ENCODE peak calls at places on chromosomes 12 and 14, in ten cellular contexts. F is uterus, M is A549, P is thyroid gland, Q is tibial nerve, U is IMR-90, X is upper lobe of left lung, J is heart left ventricle, Y is body of pancreas, O is endothelial cell of umbilical vein. H is an unnamed sample. For H3K4me1, the result is how much of the 10 kb centered on the place peaks cover.

GRCh38 chr14:69877492-69877891 is 1.7 kb upstream of the SMOC1 start:
- DNase-seq in F (no peak), M (peak), P (no peak), Q (no peak), U (peak), X (no peak), J (no peak), Y (peak), O (peak), H (no peak)

GRCh38 chr14:92310776-92311375 is 12.1 kb upstream of the SLC24A4 start:
- DNase-seq in F (no peak), M (no peak), P (no peak), Q (no peak), U (peak), X (no peak), J (no peak), Y (no peak), O (no peak), H (no peak)

GRCh38 chr12:49187184-49187583 is 1.7 kb downstream of the TUBA1A start:
- DNase-seq in F (peak), M (peak), P (peak), Q (peak), U (peak), X (no peak), J (peak), Y (peak), O (peak), H (no peak)

GRCh38 chr12:104573-105081 is 38.1 kb downstream of the IQSEC3 start:
- DNase-seq in F (no peak), M (no peak), P (no peak), Q (no peak), U (no peak), X (peak), J (no peak), Y (peak), O (no peak), H (no peak)

GRCh38 chr12:69000540-69001243 is 67.7 kb upstream of the CPM start:
- DNase-seq in F (no peak), M (no peak), P (no peak), Q (no peak), U (peak), X (no peak), J (no peak), Y (no peak), O (no peak), H (no peak)

GRCh38 chr14:104137297-104138097 is 890 bp upstream of the KIF26A start:
- DNase-seq in F (peak), M (peak), P (peak), Q (peak), U (peak), X (peak), J (peak), Y (peak), O (peak), H (peak)

GRCh38 chr14:67881225-67881624 is 61.6 kb downstream of the RAD51B start:
- DNase-seq in F (no peak), M (no peak), P (no peak), Q (no peak), U (no peak), X (no peak), J (no peak), Y (no peak), O (peak), H (no peak)

GRCh38 chr14:22471545-22472121 is 117.4 kb downstream of the DAD1 start:
- DNase-seq in F (no peak), M (peak), P (peak), Q (no peak), U (peak), X (peak), J (no peak), Y (peak), O (peak), H (peak)

GRCh38 chr12:90791445-90791844 is 163.5 kb downstream of the CCER1 start:
- DNase-seq in F (no peak), M (no peak), P (no peak), Q (no peak), U (no peak), X (no peak), J (no peak), Y (no peak), O (no peak), H (no peak)

GRCh38 chr12:44015333-44015941 is 179.6 kb downstream of the TMEM117 start:
- DNase-seq in F (no peak), M (peak), P (no peak), Q (no peak), U (peak), X (no peak), J (no peak), Y (no peak), O (peak), H (no peak)

GRCh38 chr14:69779088-69779487 is 12.1 kb downstream of the SRSF5 start:
- DNase-seq in F (no peak), M (no peak), P (no peak), Q (no peak), U (no peak), X (no peak), J (no peak), Y (no peak), O (no peak), H (no peak)

GRCh38 chr14:103107941-103108748 is 13.6 kb downstream of the EXOC3L4 start:
- DNase-seq in F (no peak), M (peak), P (no peak), Q (no peak), U (no peak), X (peak), J (no peak), Y (no peak), O (no peak), H (no peak)

GRCh38 chr14:77659822-77660221 is 43.4 kb upstream of the SPTLC2 start:
- DNase-seq in F (no peak), M (no peak), P (no peak), Q (no peak), U (peak), X (no peak), J (no peak), Y (no peak), O (no peak), H (no peak)

GRCh38 chr12:45388545-45388944 is 172.7 kb downstream of the ANO6 start:
- DNase-seq in F (peak), M (peak), P (peak), Q (no peak), U (peak), X (no peak), J (no peak), Y (peak), O (peak), H (no peak)

GRCh38 chr12:23655112-23655511 is 294.4 kb downstream of the SOX5 start:
- DNase-seq in F (no peak), M (no peak), P (no peak), Q (no peak), U (no peak), X (no peak), J (no peak), Y (no peak), O (no peak), H (no peak)

GRCh38 chr14:36495666-36496065 is 24.4 kb downstream of the NKX2-1 start:
- DNase-seq in F (no peak), M (no peak), P (no peak), Q (no peak), U (no peak), X (no peak), J (no peak), Y (no peak), O (no peak), H (no peak)

GRCh38 chr12:126663304-126664094 is 1598.3 kb downstream of the AACS start:
- DNase-seq in F (no peak), M (peak), P (no peak), Q (no peak), U (no peak), X (no peak), J (no peak), Y (no peak), O (no peak), H (no peak)

GRCh38 chr12:55876110-55876509 is 33.4 kb upstream of the MMP19 start:
- DNase-seq in F (no peak), M (no peak), P (peak), Q (no peak), U (no peak), X (no peak), J (no peak), Y (no peak), O (no peak), H (no peak)

GRCh38 chr12:90360300-90360699 is 594.7 kb downstream of the CCER1 start:
- DNase-seq in F (no peak), M (no peak), P (no peak), Q (no peak), U (no peak), X (no peak), J (no peak), Y (no peak), O (no peak), H (no peak)

DNA sequence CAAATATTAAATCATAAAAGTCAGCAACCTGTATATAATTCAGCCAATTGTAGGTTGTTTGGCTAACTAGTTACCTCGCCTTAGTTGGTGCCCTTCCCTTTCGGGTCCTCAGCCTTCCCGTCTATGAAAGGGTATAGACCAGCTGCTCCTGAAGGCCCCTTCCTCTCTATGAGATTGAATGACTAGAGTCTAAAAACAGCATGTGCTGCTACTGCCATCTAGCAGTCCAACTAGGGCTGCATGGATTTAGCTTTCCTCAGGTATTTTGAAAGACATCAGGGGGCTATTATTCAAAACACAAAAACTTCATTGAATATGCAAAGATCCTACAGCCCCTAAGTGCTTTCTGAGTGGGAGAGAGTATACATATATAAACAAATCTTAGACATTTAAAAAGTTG is 37.0 kb upstream of the TMEM263 start:
- DNase-seq in F (no peak), M (peak), P (no peak), Q (no peak), U (peak), X (no peak), J (no peak), Y (no peak), O (peak), H (no peak)
- TF ChIP-seq CTCF in F (no peak), M (peak), P (peak), Q (no peak), U (peak), X (peak), J (peak), Y (peak), O (peak), H (no peak)

GRCh38 chr12:57386187-57386720 is 44.6 kb downstream of the R3HDM2 start:
- DNase-seq in F (no peak), M (no peak), P (no peak), Q (no peak), U (no peak), X (peak), J (no peak), Y (no peak), O (no peak), H (no peak)
- H3K4me1 ChIP-seq in F (under half), M (under half), P (under half), Q (under half), U (under half), X (under half), J (under half), Y (under half), O (under half), H (under half)

GRCh38 chr12:112841240-112841639 is 49.7 kb downstream of the RPH3A start:
- DNase-seq in F (no peak), M (no peak), P (no peak), Q (no peak), U (no peak), X (no peak), J (no peak), Y (no peak), O (no peak), H (no peak)

GRCh38 chr12:112841891-112842290 is 50.3 kb downstream of the RPH3A start:
- DNase-seq in F (no peak), M (peak), P (no peak), Q (no peak), U (no peak), X (no peak), J (no peak), Y (no peak), O (peak), H (no peak)

GRCh38 chr12:112837629-112838191 is 46.2 kb downstream of the RPH3A start:
- DNase-seq in F (no peak), M (peak), P (no peak), Q (no peak), U (peak), X (no peak), J (no peak), Y (no peak), O (peak), H (no peak)

GRCh38 chr12:112838731-112839130 is 47.2 kb downstream of the RPH3A start:
- DNase-seq in F (no peak), M (peak), P (no peak), Q (no peak), U (no peak), X (no peak), J (no peak), Y (no peak), O (no peak), H (no peak)

DNA sequence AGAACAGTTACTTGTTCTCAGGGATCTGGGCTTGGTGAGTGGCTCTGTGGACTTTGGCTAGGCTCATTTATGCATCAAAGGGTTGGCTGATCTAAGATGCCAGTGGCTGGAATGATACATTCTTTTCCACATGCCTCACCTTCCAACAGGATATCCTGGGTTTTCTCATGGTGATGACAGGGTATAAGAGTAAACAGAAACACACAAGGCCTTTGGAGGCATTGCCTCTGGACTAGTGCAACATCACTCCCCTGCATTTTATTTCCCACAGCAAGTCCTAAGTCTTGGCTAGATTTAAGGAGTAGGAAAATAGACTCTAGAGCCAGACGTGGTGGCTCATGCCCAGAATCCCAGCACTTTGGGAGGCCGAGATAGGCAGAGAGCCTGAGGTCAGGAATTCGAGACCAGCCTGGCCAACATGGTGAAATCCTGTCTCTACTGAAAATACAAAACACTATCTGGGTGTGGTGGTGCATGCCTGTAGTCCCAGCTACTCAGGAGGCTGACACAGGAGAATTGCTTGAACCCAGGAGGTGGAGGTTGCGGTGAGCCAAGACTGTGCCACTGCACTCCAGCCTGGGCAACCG is 47.9 kb downstream of the RPH3A start:
- DNase-seq in F (no peak), M (peak), P (no peak), Q (no peak), U (peak), X (no peak), J (no peak), Y (no peak), O (peak), H (no peak)
- TF ChIP-seq POLR2A in F (no peak), M (no peak), P (no peak), Q (no peak), U (no peak), X (no peak), J (no peak), Y (no peak), O (peak), H (no peak)

DNA sequence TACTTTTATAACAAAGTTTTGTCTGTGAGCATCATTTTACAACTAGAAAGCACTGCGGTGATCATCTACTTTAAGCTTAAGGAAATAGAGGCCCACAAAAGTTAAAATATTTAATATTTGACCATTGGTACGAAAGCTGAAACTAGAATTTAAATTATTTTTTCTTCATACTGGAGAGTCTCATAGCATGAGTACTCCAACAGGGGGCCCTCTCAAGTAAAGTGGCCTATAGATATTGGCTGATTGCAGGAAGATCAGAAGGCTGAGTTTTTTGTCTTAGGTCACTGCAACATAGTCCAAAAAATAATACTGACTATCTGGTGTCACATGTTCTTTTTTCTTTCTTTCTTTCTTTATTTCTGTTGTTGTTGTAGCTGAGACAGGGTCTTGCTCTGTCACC is 75.3 kb upstream of the ZDHHC17 start:
- DNase-seq in F (no peak), M (peak), P (no peak), Q (no peak), U (no peak), X (no peak), J (no peak), Y (no peak), O (no peak), H (no peak)
- TF ChIP-seq CTCF in F (no peak), M (no peak), P (no peak), Q (no peak), U (peak), X (no peak), J (peak), Y (no peak), O (peak), H (peak)

GRCh38 chr14:35335388-35336092 is 43.4 kb downstream of the PSMA6 start:
- DNase-seq in F (peak), M (peak), P (peak), Q (no peak), U (no peak), X (no peak), J (peak), Y (peak), O (peak), H (no peak)
- H3K4me1 ChIP-seq in F (under half), M (half or more), P (half or more), Q (half or more), U (under half), X (half or more), J (under half), Y (half or more), O (under half), H (half or more)

GRCh38 chr14:39108791-39109190 is 5.3 kb upstream of the GEMIN2 start:
- DNase-seq in F (no peak), M (no peak), P (no peak), Q (no peak), U (no peak), X (no peak), J (no peak), Y (no peak), O (no peak), H (no peak)

GRCh38 chr14:39113685-39114072 is 444 bp upstream of the GEMIN2 start:
- DNase-seq in F (no peak), M (no peak), P (no peak), Q (no peak), U (no peak), X (no peak), J (no peak), Y (no peak), O (no peak), H (no peak)

GRCh38 chr14:39109893-39110715 is 4.0 kb upstream of the GEMIN2 start:
- DNase-seq in F (no peak), M (no peak), P (peak), Q (no peak), U (no peak), X (no peak), J (no peak), Y (peak), O (no peak), H (no peak)

DNA sequence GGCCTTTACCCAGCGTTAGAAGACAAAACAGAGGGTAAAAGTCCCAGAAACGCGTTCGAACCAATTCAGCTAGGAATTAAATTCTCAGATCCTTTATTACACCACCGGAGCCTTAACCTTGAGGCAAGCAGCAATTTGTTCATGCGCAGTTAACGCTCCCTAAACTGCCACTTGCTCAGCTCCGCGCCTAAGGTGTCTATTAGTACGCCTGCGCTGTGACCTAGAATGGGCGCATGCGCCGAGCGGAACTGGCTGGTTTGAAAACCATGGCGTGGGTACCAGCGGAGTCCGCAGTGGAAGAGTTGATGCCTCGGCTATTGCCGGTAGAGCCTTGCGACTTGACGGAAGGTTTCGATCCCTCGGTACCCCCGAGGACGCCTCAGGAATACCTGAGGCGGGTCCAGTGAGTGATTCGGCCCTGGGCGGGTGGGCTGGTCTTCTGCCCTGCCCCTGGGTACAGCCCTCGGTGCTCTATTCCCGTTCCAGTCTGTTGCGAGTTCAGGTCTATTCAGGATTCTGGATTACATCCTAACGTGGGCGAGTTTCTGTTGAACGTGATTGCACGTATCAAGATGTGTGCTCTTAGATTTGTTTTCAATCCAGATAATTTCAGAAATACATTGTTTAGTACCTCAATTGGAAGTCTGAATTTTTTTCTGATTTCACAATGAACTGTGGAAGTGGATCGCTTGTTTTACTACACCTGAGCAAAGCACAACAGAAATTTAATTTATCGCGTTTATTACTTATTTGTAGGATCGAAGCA is at the start of gene GEMIN2:
- DNase-seq in F (peak), M (peak), P (peak), Q (peak), U (peak), X (peak), J (peak), Y (peak), O (peak), H (peak)
- TF ChIP-seq POLR2A in F (peak), M (peak), P (peak), Q (peak), U (no peak), X (peak), J (peak), Y (peak), O (peak), H (peak)

GRCh38 chr12:104456950-104457745 is 400 bp downstream of the CHST11 start:
- DNase-seq in F (peak), M (peak), P (peak), Q (peak), U (peak), X (no peak), J (peak), Y (peak), O (peak), H (peak)
- TF ChIP-seq CTCF in F (peak), M (peak), P (peak), Q (peak), U (peak), X (peak), J (peak), Y (no peak), O (peak), H (peak)

DNA sequence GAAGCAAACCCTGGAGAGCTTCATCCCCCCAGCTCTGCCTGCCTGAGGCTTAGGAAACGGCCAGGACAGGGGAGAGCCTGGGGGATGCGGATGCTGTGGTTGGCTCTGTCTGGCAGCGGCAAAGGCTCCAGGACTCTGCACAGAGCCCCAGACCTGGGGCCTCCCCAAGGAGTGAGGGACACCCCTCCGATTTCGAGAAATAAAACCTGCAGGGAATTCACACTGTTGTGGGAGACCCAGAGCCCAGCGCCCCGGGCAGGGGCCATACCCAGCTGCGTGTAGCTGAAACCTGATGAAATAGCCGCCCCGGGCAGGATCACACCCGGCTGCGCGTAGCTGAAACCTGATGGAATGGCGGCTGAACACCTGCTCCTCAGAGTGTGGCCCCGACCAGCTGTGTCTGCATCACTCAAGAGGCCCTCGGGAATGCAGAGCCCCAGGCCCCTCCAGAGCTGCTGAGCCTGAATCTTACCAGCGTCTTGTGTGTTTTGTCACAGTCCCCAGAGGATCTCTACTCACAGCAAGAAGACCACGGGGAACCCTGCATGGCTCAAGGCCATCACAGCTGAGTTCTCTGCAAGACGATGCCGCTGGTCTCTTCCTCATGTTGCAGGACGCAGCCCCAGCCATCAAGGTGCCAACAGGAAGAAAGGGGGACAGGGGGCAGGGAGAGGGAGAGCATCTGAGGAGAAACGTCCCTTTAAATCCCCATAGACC is 46.5 kb upstream of the GALNT9 start:
- DNase-seq in F (no peak), M (no peak), P (no peak), Q (no peak), U (no peak), X (no peak), J (peak), Y (no peak), O (no peak), H (no peak)
- H3K4me1 ChIP-seq in F (under half), M (under half), P (under half), Q (under half), U (under half), X (under half), J (under half), Y (under half), O (under half), H (under half)

H was measured in Peyer's patch.